ENCODE peak calls at places on chromosomes 2 and 18, in six cellular contexts. J is A549, S is ovary, G is lower leg skin, Y is stomach, Z is esophagus squamous epithelium. R is an unnamed sample.

GRCh38 chr18:79605481-79605880 is 74.1 kb upstream of the CTDP1 start:
- DNase-seq in J (no peak), S (no peak), Y (no peak), G (no peak), Z (no peak), R (no peak)

GRCh38 chr2:214465386-214466146 is 54.7 kb downstream of the VWC2L start:
- DNase-seq in S (no peak), Y (no peak), Z (no peak), J (no peak), G (no peak), R (no peak)

GRCh38 chr2:219453691-219454131 is 19.1 kb downstream of the SPEG start:
- DNase-seq in Z (no peak), G (peak; percentile 35), S (peak; percentile 35), Y (no peak), J (no peak), R (no peak)

GRCh38 chr2:11796190-11797171 is 50.0 kb downstream of the LPIN1 start:
- DNase-seq in J (no peak), G (peak; percentile 63), Z (no peak), S (no peak), Y (no peak), R (no peak)

GRCh38 chr2:109421101-109421500 is 192.7 kb downstream of the SEPTIN10 start:
- DNase-seq in G (no peak), Z (no peak), Y (no peak), S (no peak), J (no peak), R (no peak)

GRCh38 chr2:19043893-19044292 is 314.5 kb downstream of the OSR1 start:
- DNase-seq in Z (no peak), Y (peak; percentile 60), J (no peak), S (no peak), G (no peak), R (peak; percentile 46)

GRCh38 chr2:199410130-199410529 is 47.6 kb downstream of the SATB2 start:
- DNase-seq in G (no peak), Y (no peak), J (no peak), S (no peak), Z (no peak), R (no peak)

GRCh38 chr2:28359222-28360065 is 33.2 kb upstream of the FOSL2 start:
- DNase-seq in Y (peak; percentile 84), J (no peak), S (no peak), G (peak; percentile 57), Z (no peak), R (no peak)

GRCh38 chr2:237682901-237683670 is 55.7 kb downstream of the LRRFIP1 start:
- DNase-seq in Y (no peak), G (no peak), J (no peak), S (no peak), Z (no peak), R (no peak)

GRCh38 chr2:130762910-130763385 is 7.6 kb downstream of the AMER3 start:
- DNase-seq in S (no peak), Y (no peak), Z (no peak), G (no peak), J (no peak), R (no peak)

GRCh38 chr18:8450898-8451665 is 158.2 kb upstream of the RAB12 start:
- DNase-seq in J (no peak), Z (no peak), Y (no peak), S (no peak), G (no peak), R (no peak)

GRCh38 chr2:201407265-201407664 is 44.0 kb downstream of the TRAK2 start:
- DNase-seq in G (no peak), Z (no peak), Y (no peak), J (peak; percentile 12), S (no peak), R (no peak)

GRCh38 chr2:74534411-74534810 is 4.7 kb downstream of the HTRA2 start:
- DNase-seq in S (no peak), J (no peak), G (no peak), Z (no peak), Y (no peak), R (no peak)

GRCh38 chr2:74531666-74532065 is 1.9 kb downstream of the HTRA2 start:
- DNase-seq in J (no peak), Z (no peak), Y (no peak), S (no peak), G (no peak), R (no peak)

GRCh38 chr2:74533464-74533863 is 3.7 kb downstream of the HTRA2 start:
- DNase-seq in Y (no peak), S (no peak), Z (no peak), G (no peak), J (no peak), R (no peak)

GRCh38 chr2:74530239-74531161 is 767 bp downstream of the HTRA2 start:
- DNase-seq in Z (no peak), G (no peak), S (no peak), J (peak; percentile 64), Y (peak; percentile 41), R (peak; percentile 37)

DNA sequence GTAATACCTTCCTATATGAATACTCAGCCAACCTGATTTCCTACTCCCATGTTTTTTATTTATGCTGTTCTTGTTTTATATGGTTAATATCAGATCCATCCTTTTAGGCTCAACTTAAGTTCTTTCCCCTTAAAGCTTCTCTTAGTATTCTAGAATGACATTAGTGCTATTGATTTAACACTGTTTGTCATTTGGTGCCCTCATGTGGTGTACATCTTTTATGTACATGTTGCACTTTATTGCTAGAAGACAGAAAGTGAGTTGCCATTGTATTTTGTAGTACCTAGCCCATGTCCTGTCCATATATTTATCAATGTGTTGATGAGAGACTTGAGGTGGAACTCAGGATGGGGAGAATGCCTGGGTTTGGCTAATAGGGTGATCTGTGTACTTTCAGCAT is 2.5 kb downstream of the HTRA2 start:
- DNase-seq in Y (no peak), S (no peak), Z (no peak), G (no peak), J (peak; percentile 55), R (no peak)
- H3K4me3 ChIP-seq in Y (no peak overlapping the region), S (no peak overlapping the region), Z (no peak overlapping the region), G (no peak overlapping the region), J (no peak overlapping the region), R (no peak overlapping the region)

GRCh38 chr2:113754989-113755689 is 1.3 kb downstream of the SLC35F5 start:
- DNase-seq in Z (no peak), J (no peak), S (no peak), Y (no peak), G (no peak), R (no peak)

GRCh38 chr2:113755690-113756063 is 765 bp downstream of the SLC35F5 start:
- DNase-seq in Y (no peak), J (no peak), G (no peak), S (no peak), Z (no peak), R (no peak)

GRCh38 chr2:113756088-113757058 is at the start of gene SLC35F5:
- DNase-seq in Y (peak; percentile 95), Z (peak; percentile 59), S (peak; percentile 88), J (peak; percentile 38), G (peak; percentile 87), R (peak; percentile 93)

GRCh38 chr2:113754160-113754559 is 2.3 kb downstream of the SLC35F5 start:
- DNase-seq in G (no peak), Y (no peak), S (no peak), Z (no peak), J (no peak), R (no peak)

GRCh38 chr2:113757059-113757657 is 716 bp upstream of the SLC35F5 start:
- DNase-seq in Y (no peak), G (no peak), J (peak; percentile 4), S (no peak), Z (no peak), R (peak; percentile 15)
- TF ChIP-seq POLR2A in Y (no peak), G (no peak), J (no peak), S (no peak), Z (no peak), R (no peak)

DNA sequence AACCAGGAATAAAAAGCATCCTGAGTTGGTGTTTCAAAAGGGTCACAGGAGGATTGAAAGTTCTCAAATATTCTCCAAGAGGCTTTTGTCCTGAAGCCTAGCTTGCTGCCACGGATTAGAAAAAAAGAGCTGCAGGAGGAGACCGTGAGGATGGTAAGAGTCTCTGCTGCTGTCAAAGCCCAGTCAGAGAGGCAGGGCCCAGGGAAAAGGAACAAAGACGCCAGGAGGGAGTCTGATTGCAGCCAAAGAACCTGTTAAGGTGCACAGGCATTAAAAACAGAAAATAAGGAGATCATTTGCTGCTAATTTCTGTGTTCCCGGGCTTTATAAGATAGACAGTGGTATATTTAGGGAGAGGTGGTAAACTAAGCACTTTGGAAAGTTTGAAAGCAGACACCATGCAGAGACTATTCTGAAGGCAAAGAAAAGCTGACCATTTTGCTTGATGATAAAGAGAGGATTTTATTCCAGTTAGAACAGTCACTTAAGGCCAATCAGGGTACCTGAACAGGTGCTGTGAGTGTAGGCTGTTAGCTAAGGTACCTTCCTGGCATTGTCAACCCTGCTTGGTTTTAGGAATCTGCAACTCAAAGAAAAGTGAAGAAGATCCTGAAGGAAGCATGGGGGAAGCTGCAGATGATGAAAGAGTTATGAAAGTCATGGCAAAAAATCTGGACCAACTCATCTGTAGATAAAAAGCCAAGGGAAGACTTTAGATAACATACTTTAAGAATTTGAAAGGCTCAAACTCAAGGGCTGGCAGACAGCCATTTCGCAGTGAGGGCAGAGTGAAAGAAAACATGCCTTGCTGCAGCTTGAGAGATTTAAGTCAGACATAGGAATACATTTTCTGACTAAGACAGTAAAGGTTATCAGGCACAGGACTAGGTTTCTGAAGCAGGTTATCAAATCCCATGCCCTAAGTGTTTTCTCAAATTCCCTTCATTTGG is 80.0 kb upstream of the ARL5A start:
- DNase-seq in Y (no peak), J (no peak), S (no peak), G (no peak), Z (no peak), R (no peak)
- H3K4me3 ChIP-seq in Y (no peak overlapping the region), J (no peak overlapping the region), S (no peak overlapping the region), G (no peak overlapping the region), Z (no peak overlapping the region), R (no peak overlapping the region)

GRCh38 chr2:69012310-69013122 is 463 bp upstream of the ANTXR1 start:
- DNase-seq in S (peak; percentile 80), J (peak; percentile 74), Z (no peak), Y (peak; percentile 54), G (peak; percentile 58), R (peak; percentile 38)

GRCh38 chr2:69013837-69014796 is 1.1 kb downstream of the ANTXR1 start:
- DNase-seq in J (no peak), Y (no peak), S (no peak), G (no peak), Z (no peak), R (no peak)

GRCh38 chr2:69011611-69012157 is 1.3 kb upstream of the ANTXR1 start:
- DNase-seq in Y (no peak), G (no peak), Z (no peak), S (no peak), J (no peak), R (no peak)

GRCh38 chr2:69010437-69011194 is 2.4 kb upstream of the ANTXR1 start:
- DNase-seq in S (no peak), Y (no peak), G (no peak), J (no peak), Z (no peak), R (no peak)

DNA sequence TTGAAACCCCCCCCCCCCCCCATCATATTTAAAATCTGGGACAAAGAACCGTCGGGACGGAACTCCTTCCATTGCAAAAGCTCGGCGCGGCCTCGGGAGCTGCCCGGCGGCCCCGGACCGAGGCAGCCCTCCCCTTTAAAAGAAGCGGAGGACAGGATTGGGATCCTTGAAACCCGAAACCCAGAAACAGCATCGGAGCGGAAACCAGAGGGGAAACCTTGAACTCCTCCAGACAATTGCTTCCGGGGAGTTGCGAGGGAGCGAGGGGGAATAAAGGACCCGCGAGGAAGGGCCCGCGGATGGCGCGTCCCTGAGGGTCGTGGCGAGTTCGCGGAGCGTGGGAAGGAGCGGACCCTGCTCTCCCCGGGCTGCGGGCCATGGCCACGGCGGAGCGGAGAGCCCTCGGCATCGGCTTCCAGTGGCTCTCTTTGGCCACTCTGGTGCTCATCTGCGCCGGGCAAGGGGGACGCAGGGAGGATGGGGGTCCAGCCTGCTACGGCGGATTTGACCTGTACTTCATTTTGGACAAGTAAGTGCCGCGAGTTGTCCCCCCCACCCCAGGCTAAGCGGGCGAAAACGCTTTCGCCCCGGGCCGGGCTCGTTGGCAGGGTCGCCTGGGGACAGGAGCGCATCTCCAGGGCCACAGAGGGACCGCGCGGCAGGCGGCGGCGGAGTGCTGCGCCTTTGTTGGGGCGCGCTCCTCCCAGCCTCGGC is at the start of gene ANTXR1:
- DNase-seq in Z (no peak), G (peak; percentile 49), Y (peak; percentile 34), J (peak; percentile 78), S (peak; percentile 76), R (peak; percentile 14)
- TF ChIP-seq POLR2A in Z (peak; percentile 1), G (peak; percentile 9), Y (no peak), J (peak; percentile 53), S (peak; percentile 37), R (no peak)